ENCODE peak calls at places on chromosomes 5 and 9, in seven cellular contexts. O, J, Q, L, I, V and C are unnamed samples.

GRCh38 chr5:119570935-119571334 is 58.4 kb upstream of the FAM170A start:
- DNase-seq in V (no peak), J (no peak), I (no peak), L (no peak), O (no peak), Q (no peak), C (no peak)

GRCh38 chr9:75039804-75040203 is 11.7 kb upstream of the CARNMT1 start:
- DNase-seq in Q (peak), L (peak), I (no peak), V (no peak), J (no peak), O (no peak), C (no peak)

GRCh38 chr5:177300236-177300880 is 3.2 kb downstream of the RAB24 start:
- DNase-seq in Q (peak), L (peak), I (no peak), J (peak), V (peak), O (no peak), C (no peak)

GRCh38 chr5:56543431-56544385 is 271.6 kb upstream of the MAP3K1 start:
- DNase-seq in Q (peak), L (peak), J (peak), I (no peak), V (peak), O (no peak), C (peak)

GRCh38 chr5:160438316-160439204 is 16.9 kb downstream of the PTTG1 start:
- DNase-seq in J (peak), V (peak), I (peak), Q (peak), O (peak), L (peak), C (no peak)

GRCh38 chr5:74660146-74660545 is 19.6 kb upstream of the ENC1 start:
- DNase-seq in L (peak), Q (peak), J (peak), I (no peak), V (no peak), O (no peak), C (no peak)

GRCh38 chr5:1975898-1976765 is 93.4 kb upstream of the IRX4 start:
- DNase-seq in L (no peak), O (no peak), Q (peak), I (no peak), V (no peak), J (peak), C (no peak)

GRCh38 chr5:52783226-52783959 is 4.3 kb upstream of the ITGA1 start:
- DNase-seq in O (no peak), L (peak), I (no peak), V (peak), Q (peak), J (peak), C (no peak)

GRCh38 chr5:138601444-138601843 is 26.2 kb upstream of the HSPA9 start:
- DNase-seq in V (peak), L (peak), O (no peak), J (no peak), I (no peak), Q (peak), C (peak)

GRCh38 chr5:34685485-34686197 is 29.5 kb downstream of the RAI14 start:
- DNase-seq in L (peak), O (no peak), Q (peak), J (peak), I (no peak), V (peak), C (no peak)

GRCh38 chr5:141841376-141841775 is 36.8 kb downstream of the PCDH1 start:
- DNase-seq in J (no peak), I (no peak), L (no peak), Q (no peak), V (no peak), O (no peak), C (no peak)

GRCh38 chr5:38467353-38468040 is 88.9 kb downstream of the LIFR start:
- DNase-seq in L (peak), Q (peak), J (peak), I (no peak), V (peak), O (no peak), C (no peak)

GRCh38 chr5:65077653-65078052 is 308.9 kb downstream of the CWC27 start:
- DNase-seq in L (no peak), J (no peak), Q (no peak), O (no peak), V (no peak), I (no peak), C (no peak)

GRCh38 chr9:83296123-83296522 is 233.2 kb upstream of the RASEF start:
- DNase-seq in Q (peak), V (no peak), O (no peak), I (no peak), J (no peak), L (no peak), C (no peak)

GRCh38 chr9:92122061-92122460 is 6.8 kb upstream of the SPTLC1 start:
- DNase-seq in Q (peak), I (no peak), J (no peak), V (no peak), L (peak), O (no peak), C (no peak)

GRCh38 chr9:34428325-34428958 is 29.9 kb downstream of the FAM219A start:
- DNase-seq in L (no peak), O (no peak), Q (peak), V (peak), I (no peak), J (no peak), C (no peak)

GRCh38 chr5:68225188-68225910 is 9.8 kb downstream of the PIK3R1 start:
- DNase-seq in V (peak), Q (peak), I (no peak), O (no peak), L (peak), J (no peak), C (peak)

GRCh38 chr5:59380350-59380951 is 513.1 kb downstream of the PDE4D start:
- DNase-seq in V (peak), I (no peak), Q (peak), O (no peak), J (peak), L (peak), C (peak)

GRCh38 chr9:98793031-98793430 is 3.3 kb downstream of the ANKS6 start:
- DNase-seq in O (no peak), Q (no peak), I (no peak), J (no peak), L (no peak), V (no peak), C (no peak)

GRCh38 chr5:1555011-1555807 is 31.4 kb upstream of the LPCAT1 start:
- DNase-seq in Q (peak), L (peak), O (no peak), V (peak), I (no peak), J (peak), C (peak)

GRCh38 chr5:179788193-179788854 is 5.5 kb upstream of the LTC4S start:
- DNase-seq in I (no peak), V (no peak), O (no peak), L (no peak), Q (no peak), J (no peak), C (no peak)

GRCh38 chr9:87567566-87567965 is 69.9 kb downstream of the DAPK1 start:
- DNase-seq in J (no peak), I (no peak), L (peak), Q (no peak), V (peak), O (no peak), C (no peak)

GRCh38 chr5:134073404-134073803 is 41.1 kb upstream of the TCF7 start:
- DNase-seq in Q (peak), V (peak), L (peak), J (peak), O (no peak), I (no peak), C (no peak)

GRCh38 chr5:1878050-1878849 is 4.5 kb downstream of the IRX4 start:
- DNase-seq in J (no peak), L (no peak), Q (no peak), I (no peak), O (no peak), V (no peak), C (no peak)

GRCh38 chr9:120890415-120891254 is 13.6 kb upstream of the PHF19 start:
- DNase-seq in O (no peak), V (no peak), I (no peak), Q (peak), L (no peak), J (no peak), C (no peak)

GRCh38 chr5:18792145-18792544 is 1157.9 kb downstream of the TAF11L14 start:
- DNase-seq in L (no peak), V (peak), J (peak), I (no peak), O (no peak), Q (no peak), C (no peak)

GRCh38 chr5:52789867-52790266 is 2.2 kb downstream of the ITGA1 start:
- DNase-seq in L (no peak), I (no peak), J (no peak), O (no peak), Q (peak), V (no peak), C (no peak)

GRCh38 chr9:28598396-28598795 is 1025.1 kb upstream of the C9orf72 start:
- DNase-seq in J (no peak), V (no peak), L (no peak), I (no peak), O (peak), Q (no peak), C (no peak)

GRCh38 chr9:135937521-135938489 is 23.4 kb downstream of the UBAC1 start:
- DNase-seq in Q (no peak), L (no peak), V (no peak), J (no peak), O (no peak), I (no peak), C (no peak)
- H3K4me3 ChIP-seq in Q (no peak), L (no peak), V (no peak), J (no peak), O (no peak), I (no peak), C (no peak)

GRCh38 chr9:128723352-128723865 is 518 bp downstream of the ZDHHC12 start:
- DNase-seq in V (no peak), I (no peak), L (no peak), Q (no peak), J (no peak), O (no peak), C (no peak)

GRCh38 chr9:128723866-128724743 is at the start of gene ZDHHC12:
- DNase-seq in L (peak), O (peak), I (peak), Q (peak), V (peak), J (peak), C (peak)

GRCh38 chr9:128727626-128728248 is 3.8 kb upstream of the ZDHHC12 start:
- DNase-seq in L (no peak), I (no peak), Q (no peak), O (no peak), J (no peak), V (no peak), C (no peak)

GRCh38 chr9:128722380-128723351 is 1.3 kb downstream of the ZDHHC12 start:
- DNase-seq in V (no peak), Q (no peak), O (no peak), I (no peak), J (no peak), L (no peak), C (no peak)

GRCh38 chr9:128724744-128725211 is 851 bp upstream of the ZDHHC12 start:
- DNase-seq in J (peak), O (peak), V (peak), L (peak), I (peak), Q (peak), C (no peak)
- H3K4me3 ChIP-seq in J (peak), O (peak), V (peak), L (peak), I (peak), Q (peak), C (peak)

GRCh38 chr9:136645903-136646754 is 16.6 kb upstream of the EGFL7 start:
- DNase-seq in Q (peak), L (no peak), V (no peak), O (no peak), I (no peak), J (no peak), C (no peak)
- H3K4me3 ChIP-seq in Q (no peak), L (no peak), V (no peak), O (no peak), I (no peak), J (no peak), C (no peak)

GRCh38 chr9:127853312-127854168 is 918 bp downstream of the ENG start:
- DNase-seq in L (peak), J (no peak), Q (peak), I (no peak), O (no peak), V (no peak), C (no peak)
- H3K4me3 ChIP-seq in L (peak), J (no peak), Q (peak), I (no peak), O (peak), V (peak), C (peak)